ENCODE peak calls at places on chromosome 12, in five cellular contexts. A is stimulated activated CD8-positive, alpha-beta memory T cell treated with anti-CD3 and anti-CD28 coated beads, Interleukin-4, amount 100 ng/mL, for 48 hours; Z is EL; W is left cardiac atrium; H is skeletal muscle cell. G is an unnamed sample.

GRCh38 chr12:111360325-111360930 is 8.5 kb downstream of the PHETA1 start:
- DNase-seq in A (no peak), Z (no peak), W (no peak), H (no peak), G (no peak)

GRCh38 chr12:132329036-132329738 is at the start of gene GALNT9:
- DNase-seq in A (no peak), Z (no peak), W (no peak), H (no peak), G (no peak)

GRCh38 chr12:62913380-62913779 is 21.6 kb downstream of the PPM1H start:
- DNase-seq in A (no peak), Z (no peak), W (no peak), H (no peak), G (no peak)

GRCh38 chr12:119714614-119715267 is 46.8 kb downstream of the PRKAB1 start:
- DNase-seq in A (no peak), Z (no peak), W (no peak), H (no peak), G (no peak)

GRCh38 chr12:49888461-49889151 is 15.1 kb downstream of the FAIM2 start:
- DNase-seq in A (no peak), Z (no peak), W (no peak), H (no peak), G (no peak)

GRCh38 chr12:54936736-54937135 is 47.8 kb downstream of the TESPA1 start:
- DNase-seq in A (no peak), Z (no peak), W (no peak), H (no peak), G (no peak)

GRCh38 chr12:106192659-106193403 is 54.1 kb upstream of the NUAK1 start:
- DNase-seq in A (no peak), Z (no peak), W (no peak), H (no peak), G (no peak)

GRCh38 chr12:49359671-49360070 is 7.6 kb upstream of the SPATS2 start:
- DNase-seq in A (no peak), Z (no peak), W (no peak), H (no peak), G (no peak)

GRCh38 chr12:65567820-65568219 is 256.5 kb upstream of the HMGA2 start:
- DNase-seq in A (no peak), Z (no peak), W (no peak), H (no peak), G (peak; percentile 53)

GRCh38 chr12:115964214-115964613 is 313.3 kb downstream of the MED13L start:
- DNase-seq in A (no peak), Z (no peak), W (no peak), H (no peak), G (no peak)

GRCh38 chr12:27488479-27488878 is 35.5 kb upstream of the PPFIBP1 start:
- DNase-seq in A (no peak), Z (no peak), W (no peak), H (no peak), G (no peak)

GRCh38 chr12:124720687-124721500 is 142.8 kb downstream of the SCARB1 start:
- DNase-seq in A (no peak), Z (peak; percentile 72), W (peak; percentile 66), H (peak; percentile 87), G (peak; percentile 87)

GRCh38 chr12:26298785-26299621 is 103.6 kb downstream of the SSPN start:
- DNase-seq in A (no peak), Z (peak; percentile 88), W (no peak), H (no peak), G (no peak)

GRCh38 chr12:96219700-96220206 is 25.6 kb downstream of the ELK3 start:
- DNase-seq in A (peak; percentile 25), Z (peak; percentile 98), W (peak; percentile 29), H (peak; percentile 95), G (no peak)

GRCh38 chr12:19643635-19644034 is 204.3 kb downstream of the AEBP2 start:
- DNase-seq in A (no peak), Z (peak; percentile 36), W (no peak), H (no peak), G (peak; percentile 3)

GRCh38 chr12:14260011-14260993 is 105.2 kb upstream of the ATF7IP start:
- DNase-seq in A (no peak), Z (peak; percentile 97), W (peak; percentile 96), H (peak; percentile 81), G (peak; percentile 98)

GRCh38 chr12:109648446-109648980 is 65.1 kb upstream of the FAM222A start:
- DNase-seq in A (no peak), Z (no peak), W (no peak), H (no peak), G (no peak)

GRCh38 chr12:129871991-129872969 is 31.5 kb downstream of the TMEM132D start:
- DNase-seq in A (no peak), Z (no peak), W (no peak), H (no peak), G (no peak)

GRCh38 chr12:26523708-26524150 is 309.3 kb downstream of the ITPR2 start:
- DNase-seq in A (no peak), Z (peak; percentile 75), W (peak; percentile 91), H (peak; percentile 71), G (peak; percentile 97)

G was measured in thyroid gland.